ENCODE peak calls at places on chromosomes 5 and 9, in five cellular contexts. Y is IMR-90, C is spleen, T is thyroid gland, R is body of pancreas. H is an unnamed sample. For H3K27me3, the result is how much of the 10 kb centered on the place peaks cover.

GRCh38 chr5:170429014-170429413 is 39.8 kb upstream of the KCNMB1 start:
- DNase-seq in T (no peak), Y (no peak), R (no peak), C (no peak), H (no peak)

GRCh38 chr5:42557689-42558088 is 134.4 kb downstream of the GHR start:
- DNase-seq in C (no peak), T (no peak), Y (no peak), R (no peak), H (no peak)

GRCh38 chr9:69945671-69946141 is 97.9 kb upstream of the MAMDC2 start:
- DNase-seq in Y (peak), C (no peak), T (peak), R (peak), H (peak)

GRCh38 chr5:39014544-39014943 is 59.7 kb downstream of the RICTOR start:
- DNase-seq in Y (peak), C (no peak), T (no peak), R (no peak), H (no peak)

GRCh38 chr9:21682981-21683380 is 119.5 kb upstream of the MTAP start:
- DNase-seq in C (no peak), T (no peak), R (no peak), Y (peak), H (no peak)

GRCh38 chr5:172741206-172741582 is 29.8 kb downstream of the DUSP1 start:
- DNase-seq in Y (no peak), R (no peak), T (no peak), C (no peak), H (no peak)

GRCh38 chr5:133741396-133741795 is 129.1 kb upstream of the FSTL4 start:
- DNase-seq in T (no peak), C (no peak), Y (no peak), R (no peak), H (no peak)

GRCh38 chr5:38257236-38258036 is 923 bp upstream of the EGFLAM start:
- DNase-seq in Y (no peak), C (no peak), T (no peak), R (no peak), H (no peak)

GRCh38 chr9:88746029-88746743 is 211.2 kb downstream of the NXNL2 start:
- DNase-seq in C (peak), T (peak), R (no peak), Y (peak), H (no peak)

GRCh38 chr5:65808818-65809217 is 86.8 kb downstream of the NLN start:
- DNase-seq in T (no peak), R (no peak), Y (peak), C (no peak), H (no peak)

GRCh38 chr9:36928670-36929349 is 105.3 kb downstream of the PAX5 start:
- DNase-seq in T (no peak), R (no peak), C (no peak), Y (peak), H (no peak)

GRCh38 chr5:31638286-31638685 is 645 bp upstream of the PDZD2 start:
- DNase-seq in Y (no peak), C (no peak), T (peak), R (peak), H (no peak)

GRCh38 chr5:124948062-124948753 is 201.8 kb upstream of the ZNF608 start:
- DNase-seq in C (no peak), Y (no peak), T (no peak), R (no peak), H (no peak)

GRCh38 chr5:147259837-147260236 is 25.0 kb downstream of the STK32A start:
- DNase-seq in C (no peak), R (no peak), T (no peak), Y (no peak), H (no peak)

GRCh38 chr9:89902450-89902849 is 297.6 kb downstream of the GADD45G start:
- DNase-seq in R (no peak), T (no peak), Y (peak), C (no peak), H (no peak)

GRCh38 chr9:120384925-120385272 is 195.1 kb downstream of the CDK5RAP2 start:
- DNase-seq in T (no peak), C (no peak), R (no peak), Y (no peak), H (no peak)

GRCh38 chr9:127506814-127507750 is 55.8 kb downstream of the LRSAM1 start:
- DNase-seq in R (peak), T (no peak), C (no peak), Y (peak), H (no peak)

GRCh38 chr5:91121347-91121993 is 261.6 kb downstream of the ARRDC3 start:
- DNase-seq in R (no peak), T (no peak), Y (no peak), C (no peak), H (no peak)

GRCh38 chr9:98778711-98779530 is 17.4 kb downstream of the ANKS6 start:
- DNase-seq in R (no peak), T (no peak), Y (no peak), C (no peak), H (no peak)

GRCh38 chr5:41102341-41102740 is 31.2 kb upstream of the MROH2B start:
- DNase-seq in T (no peak), C (no peak), R (no peak), Y (no peak), H (no peak)

GRCh38 chr9:107137495-107138202 is 145.4 kb upstream of the RAD23B start:
- DNase-seq in Y (peak), C (no peak), R (no peak), T (no peak), H (no peak)

GRCh38 chr9:1007312-1007711 is 30.9 kb downstream of the DMRT3 start:
- DNase-seq in Y (no peak), T (no peak), R (no peak), C (no peak), H (no peak)

GRCh38 chr5:178387061-178387855 is 154.7 kb upstream of the PHYKPL start:
- DNase-seq in Y (no peak), R (no peak), T (peak), C (no peak), H (no peak)

GRCh38 chr5:158707534-158707933 is 392.2 kb downstream of the EBF1 start:
- DNase-seq in R (no peak), Y (no peak), T (no peak), C (no peak), H (no peak)

GRCh38 chr5:82387041-82387818 is 109.1 kb upstream of the RPS23 start:
- DNase-seq in Y (peak), C (no peak), R (no peak), T (no peak), H (no peak)

GRCh38 chr9:122806661-122807060 is 6.7 kb downstream of the OR1K1 start:
- DNase-seq in R (no peak), C (no peak), T (no peak), Y (no peak), H (no peak)

GRCh38 chr5:126516133-126516532 is 78.9 kb downstream of the ALDH7A1 start:
- DNase-seq in C (no peak), Y (peak), R (no peak), T (no peak), H (no peak)

GRCh38 chr9:111744363-111744762 is 50.4 kb downstream of the SHOC1 start:
- DNase-seq in R (no peak), C (no peak), Y (no peak), T (no peak), H (no peak)

GRCh38 chr9:132547976-132548730 is 34.3 kb upstream of the BARHL1 start:
- DNase-seq in Y (no peak), R (no peak), C (no peak), T (no peak), H (no peak)

GRCh38 chr9:125996671-125997509 is 249.7 kb downstream of the PBX3 start:
- DNase-seq in Y (no peak), R (no peak), T (no peak), C (no peak), H (no peak)

GRCh38 chr9:130939405-130939941 is 426 bp upstream of the FIBCD1 start:
- DNase-seq in Y (peak), T (no peak), C (no peak), R (no peak), H (no peak)

GRCh38 chr5:107878676-107879075 is 207.9 kb upstream of the EFNA5 start:
- DNase-seq in T (no peak), Y (no peak), C (no peak), R (no peak), H (no peak)

GRCh38 chr5:55407059-55407684 is 99.4 kb downstream of the MTREX start:
- DNase-seq in R (peak), T (no peak), Y (peak), C (no peak), H (no peak)

GRCh38 chr5:115349001-115349817 is 52.8 kb upstream of the CCDC112 start:
- DNase-seq in T (no peak), C (no peak), R (peak), Y (peak), H (no peak)

GRCh38 chr5:39476466-39477215 is 51.9 kb upstream of the DAB2 start:
- DNase-seq in T (no peak), Y (peak), R (no peak), C (no peak), H (no peak)

GRCh38 chr5:45385321-45386058 is 310.7 kb downstream of the HCN1 start:
- DNase-seq in T (no peak), Y (peak), C (no peak), R (no peak), H (no peak)

GRCh38 chr9:121888438-121888775 is 204.7 kb downstream of the TTLL11 start:
- DNase-seq in C (no peak), Y (peak), R (no peak), T (no peak), H (no peak)

GRCh38 chr5:142385194-142385593 is 60.4 kb upstream of the SPRY4 start:
- DNase-seq in C (no peak), R (no peak), T (no peak), Y (peak), H (no peak)

DNA sequence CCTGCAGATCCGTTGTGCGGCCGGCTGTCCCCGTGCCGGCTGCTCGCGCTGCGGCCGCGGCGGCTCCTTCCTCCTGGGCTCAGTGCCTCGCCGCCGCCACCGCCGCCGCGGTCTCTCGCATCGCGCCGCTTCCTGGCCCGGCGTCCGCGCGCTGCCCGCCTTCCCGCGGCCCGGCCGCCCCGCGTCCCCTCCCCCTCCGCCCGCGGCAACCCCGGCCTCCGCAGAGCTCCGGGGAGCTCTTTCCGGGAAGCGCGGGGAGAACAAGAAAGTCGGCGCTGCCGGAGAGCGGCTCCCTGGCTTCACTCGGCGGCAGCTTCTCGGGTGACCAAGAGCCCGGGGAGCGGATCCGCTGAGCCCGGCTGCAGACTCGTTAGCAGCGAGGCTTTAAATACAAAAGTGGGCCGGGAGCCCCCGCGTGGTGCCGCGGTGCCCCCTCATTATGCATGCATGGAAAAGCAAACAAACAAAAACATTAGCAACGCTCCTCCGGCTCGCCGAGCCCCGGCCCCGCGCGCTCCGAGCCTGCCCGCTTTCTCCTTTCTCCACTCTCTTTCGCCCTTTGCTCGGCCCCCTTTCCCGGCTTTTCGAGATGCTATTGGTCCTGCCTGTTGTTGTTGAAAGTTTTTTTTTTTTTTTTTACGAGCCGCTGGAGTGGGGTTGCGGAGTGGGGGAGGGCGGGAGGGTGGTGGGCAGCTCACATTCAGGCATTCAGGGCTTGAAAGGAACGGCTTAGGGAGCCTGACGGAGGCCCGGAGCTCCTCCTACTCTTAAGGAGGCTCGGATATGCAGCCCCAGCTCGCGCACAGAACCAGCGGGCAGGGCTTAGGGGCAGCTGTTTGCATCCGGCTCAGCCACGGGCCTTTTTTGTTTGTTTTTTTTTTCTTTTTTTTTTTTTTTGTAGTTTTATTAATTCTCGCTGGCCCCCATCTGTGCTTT is at the start of gene GAS1:
- DNase-seq in R (peak), Y (peak), T (peak), C (peak), H (peak)
- H3K27me3 ChIP-seq in R (under half), Y (under half), T (under half), C (under half), H (under half)

DNA sequence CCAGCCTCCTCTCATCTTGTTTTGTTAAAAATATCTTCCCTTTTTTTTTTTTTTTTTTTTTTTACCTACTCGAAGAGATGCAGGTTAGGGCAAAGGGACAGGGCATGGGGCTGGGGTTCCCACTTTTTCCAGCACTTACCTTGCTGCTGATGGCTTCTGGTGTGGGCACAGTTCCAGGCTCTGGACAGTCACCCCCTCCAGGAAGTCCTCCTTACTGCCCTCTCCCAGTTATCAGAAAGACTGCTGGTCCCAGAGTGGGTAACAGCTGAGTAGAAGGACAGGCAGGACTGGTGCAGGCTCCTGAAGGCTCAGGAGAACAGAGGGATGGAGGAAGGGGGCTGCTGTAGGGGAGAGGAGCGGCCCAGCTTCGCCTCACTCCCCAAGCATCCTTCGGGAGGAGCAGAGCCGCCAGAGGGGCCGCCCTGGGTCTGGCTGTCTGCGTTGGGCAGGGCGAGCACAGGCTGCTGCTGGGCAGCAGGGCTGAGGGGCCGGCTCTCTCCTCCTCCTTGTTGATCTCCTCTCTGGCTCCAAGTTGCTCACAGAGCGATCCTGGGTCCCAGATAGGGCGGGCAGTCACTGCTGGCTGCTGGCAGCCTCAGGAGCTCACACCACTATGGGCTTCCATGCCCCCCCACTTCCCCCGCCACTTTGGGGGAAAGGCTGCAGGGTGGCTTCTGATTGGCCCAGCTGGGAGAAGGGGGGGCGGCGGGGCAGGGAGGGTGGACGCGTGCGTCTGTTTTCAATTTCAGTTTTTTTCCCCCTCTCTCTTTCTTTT is at the start of gene PDGFRB:
- DNase-seq in T (peak), Y (peak), C (peak), R (peak), H (peak)
- TF ChIP-seq POLR2A in T (no peak), Y (peak), C (peak), R (no peak), H (no peak)

DNA sequence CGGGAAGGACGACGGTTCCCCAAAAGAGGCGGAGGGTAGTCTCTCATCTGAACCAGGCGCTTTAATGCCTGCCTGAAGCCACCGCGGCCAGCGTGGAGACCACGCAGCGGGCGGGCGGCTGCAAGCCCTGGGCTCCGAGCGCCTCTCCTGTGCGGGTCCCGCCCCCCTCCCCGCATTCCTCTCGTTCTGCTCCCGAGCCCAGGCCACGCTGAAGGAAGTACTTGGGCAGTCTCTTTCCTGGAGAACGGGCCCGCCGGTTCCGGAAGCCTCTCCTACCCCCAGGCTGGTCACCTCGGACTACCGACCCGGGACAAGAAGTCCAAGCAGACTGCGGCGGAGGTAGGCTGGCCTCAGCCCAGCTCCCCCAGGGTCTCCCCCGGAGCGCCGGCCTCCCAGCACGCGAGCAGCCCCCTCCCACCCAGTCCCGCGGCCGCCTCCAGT is 555 bp downstream of the PPIC start:
- DNase-seq in R (peak), T (peak), Y (peak), C (peak), H (peak)
- H3K27me3 ChIP-seq in R (under half), T (under half), Y (under half), C (under half), H (under half)

GRCh38 chr9:104093647-104094533 is at the start of gene SMC2:
- DNase-seq in Y (peak), T (peak), C (peak), R (peak), H (peak)
- TF ChIP-seq POLR2A in Y (peak), T (no peak), C (peak), R (peak), H (peak)

H was measured in Peyer's patch.